ENCODE peak calls at places on chromosome 19, in four cellular contexts. One of them, this sample, is unnamed.

GRCh38 chr19:4613258-4613751 is 26.0 kb upstream of the TNFAIP8L1 start:
- DNase-seq in NAMALWA: no peak
- DNase-seq in GM10248: no peak
- DNase-seq in stromal cell of bone marrow: no peak
- DNase-seq in this sample: no peak

GRCh38 chr19:54644056-54644455 is 13.8 kb downstream of the LILRB1 start:
- DNase-seq in NAMALWA: no peak
- DNase-seq in GM10248: no peak
- DNase-seq in stromal cell of bone marrow: no peak
- DNase-seq in this sample: no peak

GRCh38 chr19:377801-378581 is 31.0 kb downstream of the C2CD4C start:
- DNase-seq in stromal cell of bone marrow: no peak
- DNase-seq in GM10248: no peak
- DNase-seq in NAMALWA: no peak
- DNase-seq in this sample: no peak

GRCh38 chr19:51311388-51312257 is at the start of gene IGLON5:
- DNase-seq in stromal cell of bone marrow: no peak
- DNase-seq in NAMALWA: no peak
- DNase-seq in GM10248: no peak
- DNase-seq in this sample: no peak

GRCh38 chr19:11005521-11005920 is 44.7 kb downstream of the SMARCA4 start:
- DNase-seq in GM10248: no peak
- DNase-seq in NAMALWA: no peak
- DNase-seq in stromal cell of bone marrow: no peak
- DNase-seq in this sample: no peak

GRCh38 chr19:28065026-28065425 is 1147.9 kb downstream of the UQCRFS1 start:
- DNase-seq in stromal cell of bone marrow: no peak
- DNase-seq in NAMALWA: no peak
- DNase-seq in GM10248: no peak
- DNase-seq in this sample: no peak

GRCh38 chr19:34985249-34986022 is 14.7 kb upstream of the GRAMD1A start:
- DNase-seq in GM10248: no peak
- DNase-seq in stromal cell of bone marrow: no peak
- DNase-seq in NAMALWA: no peak
- DNase-seq in this sample: no peak

GRCh38 chr19:6103217-6103644 is 7.1 kb downstream of the RFX2 start:
- DNase-seq in NAMALWA: no peak
- DNase-seq in stromal cell of bone marrow: peak
- DNase-seq in GM10248: no peak
- DNase-seq in this sample: no peak

GRCh38 chr19:35056513-35057063 is 15.1 kb downstream of the HPN start:
- DNase-seq in NAMALWA: no peak
- DNase-seq in stromal cell of bone marrow: no peak
- DNase-seq in GM10248: no peak
- DNase-seq in this sample: no peak

GRCh38 chr19:15195987-15196682 is 4.7 kb downstream of the NOTCH3 start:
- DNase-seq in stromal cell of bone marrow: no peak
- DNase-seq in NAMALWA: no peak
- DNase-seq in GM10248: no peak
- DNase-seq in this sample: no peak

GRCh38 chr19:56748443-56748842 is 76.9 kb upstream of the ZNF835 start:
- DNase-seq in stromal cell of bone marrow: peak
- DNase-seq in GM10248: no peak
- DNase-seq in NAMALWA: peak
- DNase-seq in this sample: no peak

GRCh38 chr19:3659746-3660112 is 33.1 kb upstream of the CACTIN start:
- DNase-seq in NAMALWA: no peak
- DNase-seq in GM10248: no peak
- DNase-seq in stromal cell of bone marrow: no peak
- DNase-seq in this sample: no peak

GRCh38 chr19:51131780-51132680 is 7.3 kb downstream of the SIGLEC9 start:
- DNase-seq in GM10248: peak
- DNase-seq in stromal cell of bone marrow: no peak
- DNase-seq in NAMALWA: no peak
- DNase-seq in this sample: no peak

GRCh38 chr19:40805258-40805868 is 6.4 kb downstream of the EGLN2 start:
- DNase-seq in stromal cell of bone marrow: no peak
- DNase-seq in GM10248: no peak
- DNase-seq in NAMALWA: no peak
- DNase-seq in this sample: no peak

GRCh38 chr19:42293539-42293938 is 8.4 kb upstream of the PRR19 start:
- DNase-seq in NAMALWA: no peak
- DNase-seq in stromal cell of bone marrow: no peak
- DNase-seq in GM10248: no peak
- DNase-seq in this sample: no peak

GRCh38 chr19:40055832-40056504 is at the start of gene ZNF780B:
- DNase-seq in NAMALWA: peak
- DNase-seq in GM10248: peak
- DNase-seq in stromal cell of bone marrow: peak
- DNase-seq in this sample: peak

GRCh38 chr19:41478171-41478570 is 35.2 kb downstream of the ERICH4 start:
- DNase-seq in GM10248: no peak
- DNase-seq in NAMALWA: no peak
- DNase-seq in stromal cell of bone marrow: no peak
- DNase-seq in this sample: no peak

GRCh38 chr19:47421844-47422395 is 2.6 kb upstream of the MEIS3 start:
- DNase-seq in stromal cell of bone marrow: no peak
- DNase-seq in GM10248: no peak
- DNase-seq in NAMALWA: no peak
- DNase-seq in this sample: no peak

GRCh38 chr19:54325194-54325621 is 12.2 kb upstream of the LILRA5 start:
- DNase-seq in GM10248: peak
- DNase-seq in stromal cell of bone marrow: peak
- DNase-seq in NAMALWA: peak
- DNase-seq in this sample: peak

GRCh38 chr19:47247308-47247990 is 8.9 kb upstream of the CCDC9 start:
- DNase-seq in stromal cell of bone marrow: no peak
- DNase-seq in GM10248: peak
- DNase-seq in NAMALWA: peak
- DNase-seq in this sample: peak

GRCh38 chr19:8609210-8610040 is 1.1 kb downstream of the ADAMTS10 start:
- DNase-seq in GM10248: no peak
- DNase-seq in stromal cell of bone marrow: peak
- DNase-seq in NAMALWA: no peak
- DNase-seq in this sample: no peak

GRCh38 chr19:6774821-6775707 is 2.6 kb downstream of the VAV1 start:
- DNase-seq in stromal cell of bone marrow: no peak
- DNase-seq in GM10248: no peak
- DNase-seq in NAMALWA: peak
- DNase-seq in this sample: peak

GRCh38 chr19:1211494-1212234 is 6.1 kb downstream of the STK11 start:
- DNase-seq in NAMALWA: no peak
- DNase-seq in stromal cell of bone marrow: no peak
- DNase-seq in GM10248: no peak
- DNase-seq in this sample: no peak

GRCh38 chr19:47760632-47760999 is 15.3 kb downstream of the NOP53 start:
- DNase-seq in stromal cell of bone marrow: no peak
- DNase-seq in NAMALWA: no peak
- DNase-seq in GM10248: no peak
- DNase-seq in this sample: no peak

GRCh38 chr19:3129112-3129511 is 6.7 kb upstream of the GNA15 start:
- DNase-seq in GM10248: no peak
- DNase-seq in NAMALWA: peak
- DNase-seq in stromal cell of bone marrow: peak
- DNase-seq in this sample: peak